ENCODE peak calls at places on chromosomes 1 and 21, in five cellular contexts. G, E, B, U and Q are unnamed samples. For H3K4me1, the result is how much of the 10 kb centered on the place peaks cover.

GRCh38 chr1:218584418-218585155 is 239.5 kb downstream of the TGFB2 start:
- DNase-seq in G (no peak), E (no peak), B (no peak), U (no peak), Q (no peak)

GRCh38 chr1:68623700-68624099 is 126.8 kb upstream of the DEPDC1 start:
- DNase-seq in G (no peak), E (no peak), B (no peak), U (no peak), Q (no peak)

GRCh38 chr1:223712184-223712855 is at the start of gene CAPN2:
- DNase-seq in G (peak), E (peak), B (peak), U (peak), Q (no peak)

GRCh38 chr21:21860888-21861287 is 862.7 kb downstream of the NCAM2 start:
- DNase-seq in G (no peak), E (no peak), B (no peak), U (no peak), Q (no peak)

GRCh38 chr1:20165522-20165951 is 20.4 kb upstream of the UBXN10 start:
- DNase-seq in G (no peak), E (no peak), B (no peak), U (no peak), Q (no peak)

GRCh38 chr21:24895885-24896734 is 711.2 kb downstream of the MRPL39 start:
- DNase-seq in G (no peak), E (no peak), B (no peak), U (no peak), Q (no peak)

GRCh38 chr1:116628448-116628847 is 39.1 kb downstream of the IGSF3 start:
- DNase-seq in G (no peak), E (no peak), B (no peak), U (no peak), Q (no peak)

GRCh38 chr1:182625716-182626504 is 21.7 kb upstream of the RGS16 start:
- DNase-seq in G (no peak), E (no peak), B (no peak), U (no peak), Q (no peak)

GRCh38 chr1:151816964-151817730 is 11.9 kb upstream of the LINGO4 start:
- DNase-seq in G (no peak), E (no peak), B (no peak), U (no peak), Q (no peak)

GRCh38 chr21:32597205-32597604 is 11.9 kb upstream of the TCP10L start:
- DNase-seq in G (no peak), E (no peak), B (no peak), U (no peak), Q (no peak)

GRCh38 chr1:64745181-64745985 is 508 bp downstream of the RAVER2 start:
- DNase-seq in G (peak), E (peak), B (peak), U (no peak), Q (no peak)

GRCh38 chr1:147723691-147724323 is 36.6 kb downstream of the GJA5 start:
- DNase-seq in G (no peak), E (peak), B (peak), U (no peak), Q (no peak)

GRCh38 chr1:4130096-4130495 is 230.0 kb upstream of the C1orf174 start:
- DNase-seq in G (no peak), E (no peak), B (no peak), U (no peak), Q (no peak)

GRCh38 chr21:39125752-39126485 is 57.3 kb downstream of the PSMG1 start:
- DNase-seq in G (no peak), E (peak), B (no peak), U (peak), Q (no peak)

GRCh38 chr1:155175281-155175926 is 1.8 kb downstream of the TRIM46 start:
- DNase-seq in G (peak), E (peak), B (no peak), U (no peak), Q (peak)

GRCh38 chr1:34192621-34193020 is 15.9 kb downstream of the C1orf94 start:
- DNase-seq in G (no peak), E (peak), B (no peak), U (no peak), Q (no peak)

GRCh38 chr21:45818276-45818903 is 163.2 kb upstream of the COL6A1 start:
- DNase-seq in G (no peak), E (no peak), B (no peak), U (peak), Q (no peak)

GRCh38 chr1:233614173-233614742 is 352 bp downstream of the KCNK1 start:
- DNase-seq in G (peak), E (peak), B (peak), U (no peak), Q (no peak)

GRCh38 chr21:28704746-28705145 is 287.9 kb downstream of the LTN1 start:
- DNase-seq in G (no peak), E (no peak), B (no peak), U (no peak), Q (no peak)

GRCh38 chr21:16592399-16592798 is 862.6 kb downstream of the USP25 start:
- DNase-seq in G (no peak), E (no peak), B (no peak), U (no peak), Q (no peak)

GRCh38 chr21:19461481-19462205 is 1058.1 kb upstream of the TMPRSS15 start:
- DNase-seq in G (no peak), E (no peak), B (no peak), U (no peak), Q (no peak)

GRCh38 chr1:198132060-198132781 is 24.6 kb upstream of the NEK7 start:
- DNase-seq in G (no peak), E (no peak), B (no peak), U (no peak), Q (no peak)

GRCh38 chr1:169348356-169349036 is 19.1 kb downstream of the NME7 start:
- DNase-seq in G (no peak), E (no peak), B (no peak), U (no peak), Q (no peak)

GRCh38 chr1:111769517-111770146 is 13.9 kb downstream of the DDX20 start:
- DNase-seq in G (no peak), E (no peak), B (no peak), U (no peak), Q (no peak)

GRCh38 chr1:116119876-116120275 is 8.7 kb downstream of the MAB21L3 start:
- DNase-seq in G (no peak), E (no peak), B (no peak), U (no peak), Q (no peak)

GRCh38 chr1:94362466-94363058 is 55.6 kb upstream of the ABCD3 start:
- DNase-seq in G (no peak), E (no peak), B (no peak), U (no peak), Q (no peak)

GRCh38 chr1:165592945-165593823 is 37.9 kb upstream of the MGST3 start:
- DNase-seq in G (no peak), E (peak), B (no peak), U (peak), Q (peak)

GRCh38 chr1:227315500-227316346 is 2.6 kb downstream of the CDC42BPA start:
- DNase-seq in G (no peak), E (no peak), B (no peak), U (no peak), Q (no peak)

GRCh38 chr1:33396188-33397124 is 34.4 kb downstream of the PHC2 start:
- DNase-seq in G (no peak), E (no peak), B (no peak), U (no peak), Q (peak)

GRCh38 chr1:48870596-48870995 is 93.9 kb upstream of the BEND5 start:
- DNase-seq in G (no peak), E (no peak), B (no peak), U (no peak), Q (no peak)

DNA sequence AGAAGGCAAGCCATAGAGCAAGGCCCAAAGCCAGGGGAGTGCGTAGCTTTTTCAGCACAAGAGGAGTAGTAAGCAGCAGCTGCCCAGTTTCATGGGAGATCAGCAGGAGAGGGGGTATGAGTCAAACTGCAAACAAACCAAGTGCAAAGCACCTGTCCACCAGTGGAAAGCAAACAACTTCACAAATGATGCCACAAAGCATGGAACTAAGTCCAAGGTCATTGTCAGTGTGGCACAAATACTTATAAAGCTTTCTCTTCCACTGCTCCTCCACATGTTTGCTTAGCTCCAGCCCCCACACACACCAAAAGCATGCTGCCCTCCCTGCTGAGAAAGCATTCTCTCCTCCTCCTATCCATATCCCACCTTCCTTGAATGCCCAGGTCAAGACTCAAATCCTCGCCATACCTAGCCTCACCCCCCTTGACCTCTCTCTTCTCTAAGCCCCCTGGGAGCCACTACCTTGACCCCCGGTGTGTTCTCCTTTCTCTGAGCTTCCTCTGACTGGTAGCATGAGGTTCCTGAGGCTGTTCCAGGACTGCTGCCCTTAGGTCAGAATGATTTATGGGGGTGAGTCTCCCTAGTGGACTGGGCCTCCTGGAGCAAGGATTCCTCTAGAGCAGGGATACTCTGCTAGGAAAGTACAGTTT is 70.4 kb downstream of the DMAP1 start:
- DNase-seq in G (no peak), E (no peak), B (no peak), U (no peak), Q (no peak)
- TF ChIP-seq CTCF in G (no peak), E (no peak), B (no peak), U (no peak), Q (no peak)

DNA sequence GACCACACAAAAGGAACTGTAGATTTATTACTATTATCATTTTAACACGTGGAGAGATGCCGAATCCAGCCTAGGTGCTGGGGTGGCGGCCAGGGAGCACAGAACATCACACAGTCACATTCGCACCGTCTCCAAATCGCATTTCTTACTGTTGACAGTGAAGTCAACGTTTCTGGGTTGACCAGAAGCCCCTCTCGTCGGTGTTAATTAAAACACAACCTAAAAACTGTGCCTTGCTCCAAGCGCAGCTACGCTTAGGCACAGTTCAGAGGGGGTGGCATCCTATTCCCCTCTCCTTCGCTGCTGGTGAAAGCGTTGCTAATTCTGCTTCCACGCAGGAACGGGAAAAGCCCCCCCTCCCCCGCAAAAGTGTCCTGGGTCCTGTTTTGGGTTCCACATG is 4.1 kb downstream of the RIPK4 start:
- DNase-seq in G (peak), E (no peak), B (no peak), U (no peak), Q (no peak)
- H3K4me1 ChIP-seq in G (under half), E (under half), B (half or more), U (under half), Q (under half)

GRCh38 chr1:36608272-36608671 is 125.6 kb upstream of the CSF3R start:
- DNase-seq in G (no peak), E (no peak), B (no peak), U (no peak), Q (no peak)

GRCh38 chr1:36612121-36612520 is 129.4 kb upstream of the CSF3R start:
- DNase-seq in G (no peak), E (no peak), B (no peak), U (no peak), Q (no peak)

GRCh38 chr1:36605942-36606690 is 123.4 kb upstream of the CSF3R start:
- DNase-seq in G (no peak), E (no peak), B (no peak), U (no peak), Q (no peak)

GRCh38 chr1:36606908-36607651 is 124.4 kb upstream of the CSF3R start:
- DNase-seq in G (no peak), E (no peak), B (no peak), U (no peak), Q (no peak)

DNA sequence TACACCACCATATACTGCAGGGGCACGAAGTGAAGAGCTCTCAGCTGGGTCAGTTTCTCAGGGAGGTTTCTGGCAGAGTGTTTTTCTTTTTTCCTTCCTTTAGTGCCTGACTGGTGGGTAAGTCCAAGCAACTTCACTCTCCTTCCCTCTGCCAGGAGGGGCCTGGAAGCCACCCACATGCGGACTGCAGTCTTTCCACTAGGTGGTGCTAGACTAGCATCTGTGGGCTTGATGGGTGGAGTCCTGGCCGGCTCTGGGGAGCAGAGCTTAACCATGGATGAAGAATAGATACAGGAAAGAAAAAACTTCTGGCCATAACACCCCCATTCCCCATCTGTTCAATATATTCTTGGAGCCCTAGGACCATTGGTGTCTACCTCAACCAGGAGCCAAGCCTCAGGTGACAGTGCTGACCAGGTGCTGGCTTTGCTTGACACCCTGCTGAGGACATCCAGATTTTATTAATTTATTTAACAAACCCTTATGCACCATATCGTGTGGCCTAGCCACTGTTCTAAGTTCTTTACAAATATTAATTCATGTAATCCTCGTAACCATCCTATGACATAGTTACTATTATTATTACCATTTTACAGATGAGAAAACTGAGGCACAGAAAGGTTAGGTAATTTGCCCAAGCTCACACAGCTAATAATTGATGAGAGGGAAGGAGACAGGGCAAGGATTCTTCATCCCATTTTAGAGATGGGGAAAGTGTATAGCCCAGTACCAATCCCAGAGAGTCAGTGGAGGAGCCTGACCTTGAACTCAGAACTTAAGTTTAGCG is 126.7 kb upstream of the CSF3R start:
- DNase-seq in G (no peak), E (peak), B (no peak), U (no peak), Q (no peak)
- TF ChIP-seq CTCF in G (no peak), E (peak), B (peak), U (peak), Q (no peak)

GRCh38 chr1:54377040-54377691 is 29.0 kb downstream of the SSBP3 start:
- DNase-seq in G (peak), E (no peak), B (no peak), U (no peak), Q (no peak)

GRCh38 chr1:54379481-54380284 is 26.5 kb downstream of the SSBP3 start:
- DNase-seq in G (no peak), E (no peak), B (no peak), U (no peak), Q (no peak)

GRCh38 chr1:54380285-54380882 is 25.8 kb downstream of the SSBP3 start:
- DNase-seq in G (no peak), E (no peak), B (no peak), U (no peak), Q (no peak)

GRCh38 chr1:54378157-54378883 is 27.9 kb downstream of the SSBP3 start:
- DNase-seq in G (no peak), E (peak), B (no peak), U (no peak), Q (no peak)

GRCh38 chr1:54378884-54379445 is 27.2 kb downstream of the SSBP3 start:
- DNase-seq in G (no peak), E (no peak), B (no peak), U (no peak), Q (no peak)
- H3K4me1 ChIP-seq in G (under half), E (under half), B (half or more), U (under half), Q (half or more)